ENCODE peak calls at places on chromosomes 7 and 10, in five cellular contexts. W is body of pancreas, O is tibial nerve, C is Peyer's patch, D is A549. F is an unnamed sample.

GRCh38 chr7:157522954-157523353 is 186.2 kb downstream of the DNAJB6 start:
- DNase-seq in D (no peak), C (peak; percentile 5), W (no peak), O (no peak), F (no peak)

GRCh38 chr10:80552151-80552646 is 14.5 kb downstream of the SH2D4B start:
- DNase-seq in D (no peak), O (no peak), C (no peak), W (peak; percentile 42), F (no peak)

GRCh38 chr7:43803865-43804264 is 45.4 kb downstream of the BLVRA start:
- DNase-seq in C (no peak), D (no peak), W (no peak), O (no peak), F (no peak)

GRCh38 chr7:118111347-118111746 is 72.6 kb upstream of the LSM8 start:
- DNase-seq in D (no peak), O (no peak), C (no peak), W (no peak), F (no peak)

GRCh38 chr10:95821766-95822165 is 65.8 kb downstream of the ENTPD1 start:
- DNase-seq in D (no peak), O (no peak), W (no peak), C (no peak), F (no peak)

GRCh38 chr10:43221419-43222293 is 45.2 kb downstream of the RASGEF1A start:
- DNase-seq in W (no peak), D (peak; percentile 21), C (peak; percentile 47), O (no peak), F (no peak)

GRCh38 chr10:73032536-73032935 is 64.1 kb downstream of the P4HA1 start:
- DNase-seq in C (no peak), D (no peak), W (no peak), O (no peak), F (no peak)

GRCh38 chr7:50273301-50273700 is 31.2 kb upstream of the IKZF1 start:
- DNase-seq in W (no peak), O (no peak), D (no peak), C (no peak), F (no peak)

GRCh38 chr10:110056822-110057221 is 49.0 kb downstream of the ADD3 start:
- DNase-seq in O (no peak), D (no peak), C (no peak), W (no peak), F (no peak)

GRCh38 chr7:33500590-33500989 is 371.2 kb downstream of the BBS9 start:
- DNase-seq in W (no peak), D (no peak), O (no peak), C (no peak), F (no peak)

GRCh38 chr7:130961128-130961601 is 227.2 kb upstream of the KLF14 start:
- DNase-seq in D (no peak), W (no peak), O (no peak), C (peak; percentile 61), F (no peak)

GRCh38 chr7:65509368-65510186 is 135.9 kb downstream of the ZNF92 start:
- DNase-seq in C (peak; percentile 45), D (no peak), W (no peak), O (no peak), F (no peak)

GRCh38 chr10:124461642-124462347 is at the start of gene LHPP:
- DNase-seq in O (peak; percentile 67), C (peak; percentile 95), W (peak; percentile 86), D (peak; percentile 91), F (no peak)

GRCh38 chr10:130363051-130363450 is 226.9 kb downstream of the GLRX3 start:
- DNase-seq in D (no peak), C (no peak), W (no peak), O (no peak), F (no peak)

DNA sequence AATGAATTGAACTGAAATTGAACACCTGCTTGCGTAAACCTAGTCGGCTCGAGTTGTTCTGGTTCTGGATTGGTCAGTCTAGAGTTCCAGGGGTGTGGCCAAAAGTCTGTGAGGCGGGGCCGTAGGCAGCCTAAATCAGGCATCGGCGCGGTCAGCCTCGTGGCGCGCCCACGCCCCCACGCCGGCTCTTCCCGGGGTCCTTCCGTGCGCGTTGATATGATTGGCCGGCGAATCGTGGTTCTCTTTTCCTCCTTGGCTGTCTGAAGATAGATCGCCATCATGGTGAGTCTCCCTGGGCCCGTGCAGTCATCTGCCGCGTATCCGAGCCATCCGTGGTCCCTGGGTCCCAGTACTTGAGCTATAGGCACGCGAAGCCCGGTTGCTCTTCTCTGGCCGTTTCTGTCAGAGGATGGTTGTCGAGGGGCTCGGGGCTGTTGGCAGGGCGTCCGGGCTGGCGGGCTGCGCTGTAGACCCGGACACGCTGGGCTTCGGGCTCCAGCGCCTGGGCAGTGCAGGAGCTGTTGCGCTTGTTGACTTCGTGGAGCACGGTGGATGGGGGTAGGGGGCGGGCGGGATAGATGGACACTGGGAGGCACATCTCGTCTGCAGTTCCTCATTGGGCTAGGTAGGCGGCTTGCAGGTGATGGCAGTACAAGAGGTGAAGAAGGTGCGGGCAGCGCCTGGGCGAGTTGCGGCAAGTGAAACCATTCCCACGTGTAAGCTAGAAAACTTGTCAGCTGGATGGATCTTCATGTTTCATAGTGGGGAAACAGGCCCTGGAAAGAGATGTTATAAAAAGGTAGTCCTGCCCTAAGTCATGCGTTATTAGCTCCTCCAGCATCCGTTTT is at the start of gene RPS24:
- DNase-seq in O (peak; percentile 92), W (peak; percentile 98), D (peak; percentile 95), C (peak; percentile 98), F (peak; percentile 96)
- TF ChIP-seq POLR2A in O (peak; percentile 72), W (peak; percentile 94), D (peak; percentile 98), C (peak; percentile 73), F (no peak)

GRCh38 chr10:103778358-103779139 is 76.8 kb downstream of the SH3PXD2A start:
- DNase-seq in O (no peak), W (no peak), C (no peak), D (no peak), F (no peak)

GRCh38 chr10:103776878-103777591 is 78.3 kb downstream of the SH3PXD2A start:
- DNase-seq in D (no peak), O (no peak), W (no peak), C (no peak), F (no peak)

GRCh38 chr10:103783686-103784085 is 71.7 kb downstream of the SH3PXD2A start:
- DNase-seq in C (no peak), D (no peak), O (no peak), W (no peak), F (no peak)

GRCh38 chr10:103781329-103782061 is 73.9 kb downstream of the SH3PXD2A start:
- DNase-seq in W (no peak), C (peak; percentile 66), D (peak; percentile 68), O (no peak), F (no peak)

GRCh38 chr10:103780242-103781149 is 74.9 kb downstream of the SH3PXD2A start:
- DNase-seq in O (no peak), W (no peak), C (no peak), D (no peak), F (no peak)
- H3K4me1 ChIP-seq in O (no peaks in the 10 kb centered on the region), W (peaks cover 17% of the 10 kb centered on the region), C (peaks cover 2% of the 10 kb centered on the region), D (peaks cover 15% of the 10 kb centered on the region), F (peaks cover 76% of the 10 kb centered on the region)

GRCh38 chr7:27185708-27186449 is 847 bp upstream of the HOXA11 start:
- DNase-seq in O (peak; percentile 17), W (no peak), D (no peak), C (peak; percentile 44), F (no peak)

GRCh38 chr7:27186450-27187157 is 1.6 kb upstream of the HOXA11 start:
- DNase-seq in D (no peak), O (no peak), W (no peak), C (no peak), F (no peak)

GRCh38 chr7:27183682-27184341 is 1.2 kb downstream of the HOXA11 start:
- DNase-seq in O (peak; percentile 15), W (no peak), D (no peak), C (peak; percentile 44), F (no peak)

GRCh38 chr7:27184342-27185012 is 555 bp downstream of the HOXA11 start:
- DNase-seq in W (no peak), O (peak; percentile 22), D (peak; percentile 48), C (peak; percentile 64), F (no peak)

GRCh38 chr7:27185013-27185707 is at the start of gene HOXA11:
- DNase-seq in C (peak; percentile 49), W (no peak), O (peak; percentile 71), D (no peak), F (no peak)
- TF ChIP-seq POLR2A in C (no peak), W (no peak), O (peak; percentile 29), D (no peak), F (no peak)

GRCh38 chr7:140209866-140210609 is 33.3 kb upstream of the KDM7A start:
- DNase-seq in D (no peak), W (peak; percentile 57), C (peak; percentile 90), O (no peak), F (no peak)

GRCh38 chr7:140214075-140214684 is 37.4 kb upstream of the KDM7A start:
- DNase-seq in C (peak; percentile 84), W (peak; percentile 93), D (no peak), O (no peak), F (no peak)

GRCh38 chr7:140213684-140214074 is 36.9 kb upstream of the KDM7A start:
- DNase-seq in C (no peak), D (no peak), O (no peak), W (no peak), F (no peak)

GRCh38 chr7:140211698-140212097 is 34.9 kb upstream of the KDM7A start:
- DNase-seq in C (no peak), D (no peak), O (no peak), W (no peak), F (no peak)

GRCh38 chr7:140212100-140212881 is 35.5 kb upstream of the KDM7A start:
- DNase-seq in C (peak; percentile 80), D (no peak), W (no peak), O (no peak), F (no peak)
- H3K4me1 ChIP-seq in C (no peaks in the 10 kb centered on the region), D (no peaks in the 10 kb centered on the region), W (peaks cover 18% of the 10 kb centered on the region), O (no peaks in the 10 kb centered on the region), F (peaks cover 7% of the 10 kb centered on the region)

DNA sequence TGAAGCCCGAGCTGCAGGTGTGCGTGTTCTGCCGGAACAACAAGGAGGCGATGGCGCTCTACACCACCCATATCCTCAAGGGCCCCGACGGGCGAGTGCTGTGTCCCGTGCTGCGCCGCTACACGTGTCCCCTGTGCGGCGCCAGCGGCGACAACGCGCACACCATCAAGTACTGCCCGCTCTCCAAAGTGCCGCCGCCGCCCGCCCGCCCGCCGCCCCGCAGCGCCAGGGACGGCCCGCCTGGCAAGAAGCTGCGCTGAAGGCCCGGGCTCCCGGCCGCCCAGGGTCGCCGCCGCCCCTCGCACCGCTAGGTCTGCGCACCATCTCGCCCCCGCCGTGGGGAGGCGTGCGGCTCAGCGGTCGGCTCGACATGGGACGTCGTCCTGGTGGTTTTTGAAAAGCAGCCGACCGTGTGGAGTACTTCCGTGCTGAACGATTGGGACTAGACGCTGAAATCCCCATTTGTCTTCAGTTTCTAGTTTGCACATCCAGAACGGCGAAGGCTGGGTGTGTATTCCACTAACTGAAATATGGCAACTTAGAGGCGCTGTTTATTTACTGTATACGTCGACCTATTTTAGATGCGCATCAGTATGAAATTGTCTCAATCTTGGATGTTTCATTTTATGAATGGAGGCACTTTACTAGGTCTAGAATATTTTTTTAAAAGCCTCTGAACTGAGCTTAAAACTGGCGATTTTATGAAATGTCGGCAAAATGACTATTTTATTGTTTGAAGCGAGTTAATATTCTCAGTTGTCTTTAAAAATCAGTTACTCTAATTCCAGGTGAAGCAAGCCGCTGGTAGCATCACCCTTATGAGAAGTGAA is 1.1 kb downstream of the NANOS1 start:
- DNase-seq in D (no peak), O (no peak), W (peak; percentile 56), C (peak; percentile 74), F (no peak)
- TF ChIP-seq POLR2A in D (no peak), O (no peak), W (no peak), C (no peak), F (no peak)

GRCh38 chr7:149109969-149110368 is 16.2 kb downstream of the ZNF425 start:
- DNase-seq in C (peak; percentile 8), W (no peak), D (no peak), O (no peak), F (no peak)
- H3K4me1 ChIP-seq in C (no peaks in the 10 kb centered on the region), W (no peaks in the 10 kb centered on the region), D (no peaks in the 10 kb centered on the region), O (no peaks in the 10 kb centered on the region), F (no peaks in the 10 kb centered on the region)

GRCh38 chr10:113475381-113475807 is 77.5 kb upstream of the HABP2 start:
- DNase-seq in D (no peak), W (peak; percentile 41), C (no peak), O (no peak), F (no peak)
- TF ChIP-seq POLR2A in D (no peak), W (no peak), C (no peak), O (no peak), F (no peak)